ENCODE peak calls at places on chromosomes 16 and 17, in five cellular contexts. S is NB4, D is testis, C is H1, Z is stomach. G is an unnamed sample.
A peak's percentile ranks its signal among the peaks of the same experiment; 100 is the strongest.

GRCh38 chr17:49836111-49837030 is 11.5 kb downstream of the TAC4 start:
- DNase-seq in S (no peak), D (no peak), C (no peak), Z (peak; percentile 57), G (peak; percentile 46)

GRCh38 chr17:31581491-31581890 is 190.0 kb downstream of the RAB11FIP4 start:
- DNase-seq in S (peak; percentile 62), D (peak; percentile 37), C (no peak), Z (peak; percentile 64), G (peak; percentile 27)

GRCh38 chr17:39887078-39887477 is 19.1 kb downstream of the ZPBP2 start:
- DNase-seq in S (no peak), D (no peak), C (no peak), Z (no peak), G (no peak)

GRCh38 chr16:8370374-8371015 is 219.8 kb downstream of the TMEM114 start:
- DNase-seq in S (peak; percentile 22), D (no peak), C (no peak), Z (no peak), G (peak; percentile 7)

GRCh38 chr16:1723450-1724147 is 17.6 kb downstream of the MAPK8IP3 start:
- DNase-seq in S (peak; percentile 33), D (peak; percentile 65), C (peak; percentile 74), Z (peak; percentile 47), G (peak; percentile 49)

GRCh38 chr16:14501331-14502255 is 128.5 kb downstream of the PARN start:
- DNase-seq in S (peak; percentile 53), D (peak; percentile 86), C (peak; percentile 59), Z (peak; percentile 89), G (peak; percentile 92)

GRCh38 chr17:29591737-29592624 is 951 bp upstream of the ANKRD13B start:
- DNase-seq in S (peak; percentile 96), D (peak; percentile 90), C (peak; percentile 100), Z (peak; percentile 89), G (peak; percentile 86)

GRCh38 chr16:84548508-84548907 is 44.0 kb upstream of the MEAK7 start:
- DNase-seq in S (no peak), D (no peak), C (no peak), Z (no peak), G (no peak)

GRCh38 chr17:42853597-42853967 is 2.6 kb downstream of the AOC3 start:
- DNase-seq in S (no peak), D (no peak), C (no peak), Z (no peak), G (no peak)
- H3K4me3 ChIP-seq in S (no peak overlapping the region), D (peak overlapping the region; percentile 5), C (no peak overlapping the region), Z (peak overlapping the region; percentile 43), G (no peak overlapping the region)

GRCh38 chr17:82063424-82064415 is 1.9 kb downstream of the DUS1L start:
- DNase-seq in S (no peak), D (no peak), C (no peak), Z (no peak), G (no peak)

GRCh38 chr17:82064433-82065192 is 991 bp downstream of the DUS1L start:
- DNase-seq in S (no peak), D (no peak), C (no peak), Z (peak; percentile 57), G (no peak)

GRCh38 chr17:82062984-82063368 is 2.6 kb downstream of the DUS1L start:
- DNase-seq in S (no peak), D (no peak), C (no peak), Z (no peak), G (no peak)

GRCh38 chr17:82065193-82065637 is 389 bp downstream of the DUS1L start:
- DNase-seq in S (no peak), D (no peak), C (no peak), Z (no peak), G (no peak)

DNA sequence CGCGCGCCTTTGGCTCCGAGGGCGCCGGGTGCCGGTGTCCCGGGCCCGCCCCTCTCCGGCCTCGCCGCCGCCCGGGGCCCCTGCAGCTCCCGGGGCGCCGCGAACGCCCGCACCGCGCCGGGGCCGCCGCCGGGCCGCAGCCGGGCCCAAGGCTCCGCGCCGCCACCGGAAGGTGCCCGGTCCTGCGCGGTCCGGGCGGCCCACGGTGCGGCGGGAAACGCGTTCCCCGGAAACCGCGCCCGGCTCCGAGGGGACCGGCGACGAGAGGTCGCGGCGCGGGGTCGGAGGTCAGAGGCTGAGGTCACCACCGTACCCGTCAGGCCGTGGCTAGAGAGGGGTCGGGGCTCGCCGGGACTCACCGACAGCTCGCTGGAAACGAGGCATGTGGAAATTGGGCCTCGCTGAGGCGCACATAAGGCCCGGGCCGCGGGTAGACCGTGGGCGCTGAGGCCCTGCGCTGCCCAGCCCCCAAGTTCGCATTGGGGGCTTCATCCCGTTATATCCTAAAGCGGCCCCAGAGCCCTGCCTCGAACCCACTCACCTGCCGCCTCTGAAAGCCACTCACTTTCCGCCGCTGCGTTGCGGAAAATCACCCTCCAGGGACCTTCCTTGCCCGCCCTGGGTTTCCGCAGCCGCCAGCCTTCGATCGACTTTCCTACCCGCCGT is at the start of gene DUS1L:
- DNase-seq in S (peak; percentile 73), D (peak; percentile 38), C (peak; percentile 85), Z (peak; percentile 71), G (peak; percentile 72)
- TF ChIP-seq POLR2A in S (peak; percentile 40), D (no peak), C (no peak), Z (no peak), G (no peak)

GRCh38 chr17:51366866-51367265 is 106.5 kb downstream of the UTP18 start:
- DNase-seq in S (no peak), D (no peak), C (no peak), Z (no peak), G (no peak)

GRCh38 chr17:51373489-51374194 is 113.3 kb downstream of the UTP18 start:
- DNase-seq in S (no peak), D (no peak), C (no peak), Z (no peak), G (no peak)

GRCh38 chr17:51374220-51374619 is 113.9 kb downstream of the UTP18 start:
- DNase-seq in S (no peak), D (no peak), C (no peak), Z (no peak), G (no peak)

GRCh38 chr17:51371732-51372151 is 111.4 kb downstream of the UTP18 start:
- DNase-seq in S (peak; percentile 72), D (peak; percentile 61), C (peak; percentile 58), Z (no peak), G (peak; percentile 58)

GRCh38 chr17:51372345-51373004 is 112.1 kb downstream of the UTP18 start:
- DNase-seq in S (peak; percentile 93), D (peak; percentile 85), C (no peak), Z (no peak), G (no peak)
- H3K4me3 ChIP-seq in S (peak overlapping the region; percentile 54), D (no peak overlapping the region), C (no peak overlapping the region), Z (no peak overlapping the region), G (no peak overlapping the region)

GRCh38 chr16:30957456-30958163 is at the start of gene SETD1A:
- DNase-seq in S (peak; percentile 98), D (peak; percentile 97), C (peak; percentile 96), Z (peak; percentile 97), G (peak; percentile 97)
- TF ChIP-seq POLR2A in S (peak; percentile 29), D (no peak), C (peak; percentile 54), Z (no peak), G (peak; percentile 65)

GRCh38 chr16:88533945-88534641 is 36.1 kb upstream of the ZC3H18 start:
- DNase-seq in S (peak; percentile 84), D (peak; percentile 72), C (peak; percentile 87), Z (peak; percentile 59), G (no peak)

GRCh38 chr16:88534731-88535141 is 35.5 kb upstream of the ZC3H18 start:
- DNase-seq in S (peak; percentile 79), D (no peak), C (no peak), Z (no peak), G (peak; percentile 13)

GRCh38 chr16:88535857-88536222 is 34.4 kb upstream of the ZC3H18 start:
- DNase-seq in S (no peak), D (no peak), C (no peak), Z (no peak), G (no peak)

GRCh38 chr16:88536510-88536909 is 33.7 kb upstream of the ZC3H18 start:
- DNase-seq in S (no peak), D (no peak), C (no peak), Z (no peak), G (no peak)

GRCh38 chr16:88535181-88535856 is 34.9 kb upstream of the ZC3H18 start:
- DNase-seq in S (no peak), D (no peak), C (no peak), Z (no peak), G (no peak)
- H3K4me3 ChIP-seq in S (peak overlapping the region; percentile 32), D (peak overlapping the region; percentile 35), C (no peak overlapping the region), Z (peak overlapping the region; percentile 69), G (no peak overlapping the region)

DNA sequence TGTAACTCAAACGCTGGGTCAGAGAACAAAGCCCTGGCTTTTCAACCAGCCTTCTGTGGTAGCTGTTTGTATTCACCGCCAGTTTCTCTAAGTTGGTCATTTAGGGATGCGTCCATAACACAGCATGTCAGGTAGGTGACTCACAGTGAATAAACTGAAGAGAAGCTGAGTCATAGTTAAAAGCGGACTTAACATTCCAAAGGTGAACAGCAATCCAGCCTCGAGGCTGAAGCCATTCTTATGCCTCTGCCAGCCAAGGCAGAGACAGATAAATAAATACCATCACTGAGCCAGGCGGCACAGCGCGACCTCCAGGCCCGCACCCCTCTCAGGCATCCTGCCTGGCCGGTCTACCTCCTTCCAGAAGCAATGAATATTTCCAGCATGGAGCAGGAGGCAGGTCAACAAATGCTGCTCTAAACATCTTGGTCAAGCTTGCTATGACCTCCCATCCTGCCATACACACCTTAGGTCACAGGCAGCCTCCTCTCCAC is 12.4 kb upstream of the CACNG4 start:
- DNase-seq in S (no peak), D (no peak), C (no peak), Z (peak; percentile 71), G (peak; percentile 30)
- TF ChIP-seq POLR2A in S (no peak), D (no peak), C (no peak), Z (no peak), G (no peak)

DNA sequence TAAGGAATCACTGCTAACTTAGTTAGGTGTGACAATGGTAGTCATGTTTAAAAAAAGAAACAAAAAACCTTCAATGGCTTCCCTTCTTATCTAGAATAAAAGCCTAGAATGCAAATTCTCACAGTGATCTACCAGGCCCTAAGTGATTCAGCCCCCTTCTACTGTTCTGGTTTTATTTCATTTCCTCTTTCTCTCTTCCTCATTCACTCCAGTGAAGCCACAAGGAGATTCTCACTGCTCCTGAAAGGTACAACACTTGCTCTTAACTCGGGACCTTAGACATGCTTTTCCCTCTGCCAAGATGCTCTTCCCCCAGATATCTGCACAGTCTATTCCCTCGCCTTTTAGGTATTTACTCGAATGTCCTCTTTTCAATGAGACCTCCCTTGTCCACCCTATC is 3.7 kb downstream of the PIGS start:
- DNase-seq in S (peak; percentile 76), D (no peak), C (no peak), Z (no peak), G (no peak)
- H3K4me3 ChIP-seq in S (no peak overlapping the region), D (no peak overlapping the region), C (no peak overlapping the region), Z (no peak overlapping the region), G (no peak overlapping the region)